ENCODE peak calls at places on chromosomes 13 and 19, in six cellular contexts. One of them, this sample, is unnamed.

GRCh38 chr13:29593605-29594297 is 1.7 kb downstream of the SLC7A1 start:
- DNase-seq in fibroblast of mammary gland: no peak
- DNase-seq in RCC 7860: no peak
- DNase-seq in amniotic stem cell: no peak
- DNase-seq in activated naive CD8-positive, alpha-beta T cell treated with anti-CD3 and anti-CD28 coated beads, Interleukin-2, amount 50 U/mL, for 24 hours: no peak
- DNase-seq in GM10248: no peak
- DNase-seq in this sample: no peak

GRCh38 chr19:38303517-38304351 is at the start of gene C19orf33:
- DNase-seq in fibroblast of mammary gland: no peak
- DNase-seq in RCC 7860: peak; percentile 54
- DNase-seq in amniotic stem cell: no peak
- DNase-seq in activated naive CD8-positive, alpha-beta T cell treated with anti-CD3 and anti-CD28 coated beads, Interleukin-2, amount 50 U/mL, for 24 hours: no peak
- DNase-seq in GM10248: no peak
- DNase-seq in this sample: peak; percentile 93

GRCh38 chr19:5343848-5344247 is 3.2 kb upstream of the PTPRS start:
- DNase-seq in fibroblast of mammary gland: peak; percentile 22
- DNase-seq in RCC 7860: no peak
- DNase-seq in amniotic stem cell: no peak
- DNase-seq in activated naive CD8-positive, alpha-beta T cell treated with anti-CD3 and anti-CD28 coated beads, Interleukin-2, amount 50 U/mL, for 24 hours: no peak
- DNase-seq in GM10248: no peak
- DNase-seq in this sample: no peak

GRCh38 chr19:19371056-19371455 is 34.4 kb upstream of the GATAD2A start:
- DNase-seq in fibroblast of mammary gland: no peak
- DNase-seq in RCC 7860: no peak
- DNase-seq in amniotic stem cell: no peak
- DNase-seq in activated naive CD8-positive, alpha-beta T cell treated with anti-CD3 and anti-CD28 coated beads, Interleukin-2, amount 50 U/mL, for 24 hours: no peak
- DNase-seq in GM10248: no peak
- DNase-seq in this sample: no peak

GRCh38 chr13:57314897-57315520 is 148.0 kb downstream of the PRR20E start:
- DNase-seq in fibroblast of mammary gland: no peak
- DNase-seq in RCC 7860: peak; percentile 36
- DNase-seq in amniotic stem cell: no peak
- DNase-seq in activated naive CD8-positive, alpha-beta T cell treated with anti-CD3 and anti-CD28 coated beads, Interleukin-2, amount 50 U/mL, for 24 hours: no peak
- DNase-seq in GM10248: no peak
- DNase-seq in this sample: no peak

GRCh38 chr19:34269968-34270621 is 15.7 kb downstream of the GARRE1 start:
- DNase-seq in fibroblast of mammary gland: peak; percentile 50
- DNase-seq in RCC 7860: peak; percentile 33
- DNase-seq in amniotic stem cell: no peak
- DNase-seq in activated naive CD8-positive, alpha-beta T cell treated with anti-CD3 and anti-CD28 coated beads, Interleukin-2, amount 50 U/mL, for 24 hours: peak; percentile 58
- DNase-seq in GM10248: peak; percentile 64
- DNase-seq in this sample: peak; percentile 55

GRCh38 chr13:29472317-29472961 is 123.0 kb downstream of the SLC7A1 start:
- DNase-seq in fibroblast of mammary gland: peak; percentile 71
- DNase-seq in RCC 7860: peak; percentile 14
- DNase-seq in amniotic stem cell: peak; percentile 44
- DNase-seq in activated naive CD8-positive, alpha-beta T cell treated with anti-CD3 and anti-CD28 coated beads, Interleukin-2, amount 50 U/mL, for 24 hours: peak; percentile 67
- DNase-seq in GM10248: peak; percentile 61
- DNase-seq in this sample: peak; percentile 23

GRCh38 chr19:887072-887471 is 5.9 kb downstream of the MED16 start:
- DNase-seq in fibroblast of mammary gland: peak; percentile 70
- DNase-seq in RCC 7860: peak; percentile 49
- DNase-seq in amniotic stem cell: peak; percentile 40
- DNase-seq in activated naive CD8-positive, alpha-beta T cell treated with anti-CD3 and anti-CD28 coated beads, Interleukin-2, amount 50 U/mL, for 24 hours: no peak
- DNase-seq in GM10248: no peak
- DNase-seq in this sample: no peak

GRCh38 chr19:1847684-1848398 is 442 bp downstream of the REXO1 start:
- DNase-seq in fibroblast of mammary gland: peak; percentile 53
- DNase-seq in RCC 7860: peak; percentile 20
- DNase-seq in amniotic stem cell: no peak
- DNase-seq in activated naive CD8-positive, alpha-beta T cell treated with anti-CD3 and anti-CD28 coated beads, Interleukin-2, amount 50 U/mL, for 24 hours: peak; percentile 57
- DNase-seq in GM10248: no peak
- DNase-seq in this sample: no peak

GRCh38 chr13:30576528-30576927 is 41.2 kb upstream of the USPL1 start:
- DNase-seq in fibroblast of mammary gland: peak; percentile 58
- DNase-seq in RCC 7860: peak; percentile 83
- DNase-seq in amniotic stem cell: no peak
- DNase-seq in activated naive CD8-positive, alpha-beta T cell treated with anti-CD3 and anti-CD28 coated beads, Interleukin-2, amount 50 U/mL, for 24 hours: peak; percentile 32
- DNase-seq in GM10248: no peak
- DNase-seq in this sample: no peak

GRCh38 chr19:33323093-33323820 is 20.9 kb upstream of the CEBPA start:
- DNase-seq in fibroblast of mammary gland: no peak
- DNase-seq in RCC 7860: no peak
- DNase-seq in amniotic stem cell: no peak
- DNase-seq in activated naive CD8-positive, alpha-beta T cell treated with anti-CD3 and anti-CD28 coated beads, Interleukin-2, amount 50 U/mL, for 24 hours: no peak
- DNase-seq in GM10248: no peak
- DNase-seq in this sample: no peak

GRCh38 chr13:20796791-20797513 is 23.2 kb upstream of the EEF1AKMT1 start:
- DNase-seq in fibroblast of mammary gland: peak; percentile 21
- DNase-seq in RCC 7860: no peak
- DNase-seq in amniotic stem cell: no peak
- DNase-seq in activated naive CD8-positive, alpha-beta T cell treated with anti-CD3 and anti-CD28 coated beads, Interleukin-2, amount 50 U/mL, for 24 hours: no peak
- DNase-seq in GM10248: no peak
- DNase-seq in this sample: no peak

GRCh38 chr19:47447470-47448359 is 24.0 kb downstream of the SLC8A2 start:
- DNase-seq in fibroblast of mammary gland: peak; percentile 41
- DNase-seq in RCC 7860: no peak
- DNase-seq in amniotic stem cell: no peak
- DNase-seq in activated naive CD8-positive, alpha-beta T cell treated with anti-CD3 and anti-CD28 coated beads, Interleukin-2, amount 50 U/mL, for 24 hours: peak; percentile 74
- DNase-seq in GM10248: peak; percentile 59
- DNase-seq in this sample: peak; percentile 65

GRCh38 chr13:73428137-73428536 is 369.3 kb downstream of the KLF5 start:
- DNase-seq in fibroblast of mammary gland: peak; percentile 78
- DNase-seq in RCC 7860: no peak
- DNase-seq in amniotic stem cell: peak; percentile 60
- DNase-seq in activated naive CD8-positive, alpha-beta T cell treated with anti-CD3 and anti-CD28 coated beads, Interleukin-2, amount 50 U/mL, for 24 hours: no peak
- DNase-seq in GM10248: no peak
- DNase-seq in this sample: peak; percentile 33

GRCh38 chr13:80274643-80275042 is 66.3 kb downstream of the SPRY2 start:
- DNase-seq in fibroblast of mammary gland: no peak
- DNase-seq in RCC 7860: no peak
- DNase-seq in amniotic stem cell: no peak
- DNase-seq in activated naive CD8-positive, alpha-beta T cell treated with anti-CD3 and anti-CD28 coated beads, Interleukin-2, amount 50 U/mL, for 24 hours: no peak
- DNase-seq in GM10248: no peak
- DNase-seq in this sample: no peak

GRCh38 chr13:26694609-26695359 is 65.8 kb downstream of the GPR12 start:
- DNase-seq in fibroblast of mammary gland: no peak
- DNase-seq in RCC 7860: no peak
- DNase-seq in amniotic stem cell: no peak
- DNase-seq in activated naive CD8-positive, alpha-beta T cell treated with anti-CD3 and anti-CD28 coated beads, Interleukin-2, amount 50 U/mL, for 24 hours: no peak
- DNase-seq in GM10248: no peak
- DNase-seq in this sample: no peak

GRCh38 chr13:48708764-48709163 is 55.0 kb downstream of the CYSLTR2 start:
- DNase-seq in fibroblast of mammary gland: no peak
- DNase-seq in RCC 7860: no peak
- DNase-seq in amniotic stem cell: no peak
- DNase-seq in activated naive CD8-positive, alpha-beta T cell treated with anti-CD3 and anti-CD28 coated beads, Interleukin-2, amount 50 U/mL, for 24 hours: no peak
- DNase-seq in GM10248: no peak
- DNase-seq in this sample: no peak

GRCh38 chr19:46162731-46163130 is 14.7 kb downstream of the IGFL2 start:
- DNase-seq in fibroblast of mammary gland: no peak
- DNase-seq in RCC 7860: no peak
- DNase-seq in amniotic stem cell: no peak
- DNase-seq in activated naive CD8-positive, alpha-beta T cell treated with anti-CD3 and anti-CD28 coated beads, Interleukin-2, amount 50 U/mL, for 24 hours: no peak
- DNase-seq in GM10248: no peak
- DNase-seq in this sample: no peak

GRCh38 chr13:106121173-106121754 is 414.2 kb downstream of the EFNB2 start:
- DNase-seq in fibroblast of mammary gland: no peak
- DNase-seq in RCC 7860: no peak
- DNase-seq in amniotic stem cell: no peak
- DNase-seq in activated naive CD8-positive, alpha-beta T cell treated with anti-CD3 and anti-CD28 coated beads, Interleukin-2, amount 50 U/mL, for 24 hours: no peak
- DNase-seq in GM10248: no peak
- DNase-seq in this sample: no peak

GRCh38 chr19:55304279-55304978 is 20.6 kb downstream of the BRSK1 start:
- DNase-seq in fibroblast of mammary gland: peak; percentile 48
- DNase-seq in RCC 7860: peak; percentile 13
- DNase-seq in amniotic stem cell: no peak
- DNase-seq in activated naive CD8-positive, alpha-beta T cell treated with anti-CD3 and anti-CD28 coated beads, Interleukin-2, amount 50 U/mL, for 24 hours: peak; percentile 30
- DNase-seq in GM10248: peak; percentile 54
- DNase-seq in this sample: no peak

GRCh38 chr13:44040754-44041100 is 161.0 kb downstream of the LACC1 start:
- DNase-seq in fibroblast of mammary gland: peak; percentile 53
- DNase-seq in RCC 7860: no peak
- DNase-seq in amniotic stem cell: no peak
- DNase-seq in activated naive CD8-positive, alpha-beta T cell treated with anti-CD3 and anti-CD28 coated beads, Interleukin-2, amount 50 U/mL, for 24 hours: no peak
- DNase-seq in GM10248: no peak
- DNase-seq in this sample: no peak

GRCh38 chr19:45098521-45099464 is 5.8 kb downstream of the PPP1R37 start:
- DNase-seq in fibroblast of mammary gland: peak; percentile 48
- DNase-seq in RCC 7860: no peak
- DNase-seq in amniotic stem cell: no peak
- DNase-seq in activated naive CD8-positive, alpha-beta T cell treated with anti-CD3 and anti-CD28 coated beads, Interleukin-2, amount 50 U/mL, for 24 hours: no peak
- DNase-seq in GM10248: no peak
- DNase-seq in this sample: no peak

GRCh38 chr13:113216165-113217056 is 7.0 kb downstream of the CUL4A start:
- DNase-seq in fibroblast of mammary gland: peak; percentile 81
- DNase-seq in RCC 7860: peak; percentile 21
- DNase-seq in amniotic stem cell: no peak
- DNase-seq in activated naive CD8-positive, alpha-beta T cell treated with anti-CD3 and anti-CD28 coated beads, Interleukin-2, amount 50 U/mL, for 24 hours: no peak
- DNase-seq in GM10248: no peak
- DNase-seq in this sample: peak; percentile 70

GRCh38 chr19:19405919-19406877 is 723 bp downstream of the GATAD2A start:
- DNase-seq in fibroblast of mammary gland: peak; percentile 73
- DNase-seq in RCC 7860: no peak
- DNase-seq in amniotic stem cell: no peak
- DNase-seq in activated naive CD8-positive, alpha-beta T cell treated with anti-CD3 and anti-CD28 coated beads, Interleukin-2, amount 50 U/mL, for 24 hours: peak; percentile 71
- DNase-seq in GM10248: peak; percentile 52
- DNase-seq in this sample: no peak

GRCh38 chr13:25928941-25929505 is 122.8 kb downstream of the SHISA2 start:
- DNase-seq in fibroblast of mammary gland: no peak
- DNase-seq in RCC 7860: no peak
- DNase-seq in amniotic stem cell: no peak
- DNase-seq in activated naive CD8-positive, alpha-beta T cell treated with anti-CD3 and anti-CD28 coated beads, Interleukin-2, amount 50 U/mL, for 24 hours: no peak
- DNase-seq in GM10248: no peak
- DNase-seq in this sample: peak; percentile 46

GRCh38 chr19:54307389-54307788 is 5.6 kb downstream of the LILRA5 start:
- DNase-seq in fibroblast of mammary gland: no peak
- DNase-seq in RCC 7860: no peak
- DNase-seq in amniotic stem cell: no peak
- DNase-seq in activated naive CD8-positive, alpha-beta T cell treated with anti-CD3 and anti-CD28 coated beads, Interleukin-2, amount 50 U/mL, for 24 hours: no peak
- DNase-seq in GM10248: no peak
- DNase-seq in this sample: no peak

GRCh38 chr19:5154129-5154798 is 185.4 kb downstream of the KDM4B start:
- DNase-seq in fibroblast of mammary gland: peak; percentile 10
- DNase-seq in RCC 7860: no peak
- DNase-seq in amniotic stem cell: no peak
- DNase-seq in activated naive CD8-positive, alpha-beta T cell treated with anti-CD3 and anti-CD28 coated beads, Interleukin-2, amount 50 U/mL, for 24 hours: peak; percentile 67
- DNase-seq in GM10248: peak; percentile 70
- DNase-seq in this sample: no peak

GRCh38 chr19:20367811-20368294 is 197.7 kb downstream of the ZNF737 start:
- DNase-seq in fibroblast of mammary gland: no peak
- DNase-seq in RCC 7860: no peak
- DNase-seq in amniotic stem cell: no peak
- DNase-seq in activated naive CD8-positive, alpha-beta T cell treated with anti-CD3 and anti-CD28 coated beads, Interleukin-2, amount 50 U/mL, for 24 hours: no peak
- DNase-seq in GM10248: no peak
- DNase-seq in this sample: no peak

GRCh38 chr13:27437126-27437525 is 12.7 kb downstream of the GTF3A start:
- DNase-seq in fibroblast of mammary gland: no peak
- DNase-seq in RCC 7860: no peak
- DNase-seq in amniotic stem cell: no peak
- DNase-seq in activated naive CD8-positive, alpha-beta T cell treated with anti-CD3 and anti-CD28 coated beads, Interleukin-2, amount 50 U/mL, for 24 hours: no peak
- DNase-seq in GM10248: no peak
- DNase-seq in this sample: no peak

GRCh38 chr13:21871302-21871862 is 200.5 kb downstream of the FGF9 start:
- DNase-seq in fibroblast of mammary gland: no peak
- DNase-seq in RCC 7860: no peak
- DNase-seq in amniotic stem cell: no peak
- DNase-seq in activated naive CD8-positive, alpha-beta T cell treated with anti-CD3 and anti-CD28 coated beads, Interleukin-2, amount 50 U/mL, for 24 hours: no peak
- DNase-seq in GM10248: no peak
- DNase-seq in this sample: no peak

GRCh38 chr19:5805465-5806132 is 732 bp downstream of the NRTN start:
- DNase-seq in fibroblast of mammary gland: no peak
- DNase-seq in RCC 7860: no peak
- DNase-seq in amniotic stem cell: no peak
- DNase-seq in activated naive CD8-positive, alpha-beta T cell treated with anti-CD3 and anti-CD28 coated beads, Interleukin-2, amount 50 U/mL, for 24 hours: peak; percentile 73
- DNase-seq in GM10248: peak; percentile 74
- DNase-seq in this sample: peak; percentile 57